ENCODE peak calls at places on chromosomes 2 and 18, in seven cellular contexts. One of them, this sample, is unnamed.

GRCh38 chr2:54048117-54048785 is 67.2 kb upstream of the ACYP2 start:
- DNase-seq in HFF-Myc: no peak
- DNase-seq in dorsolateral prefrontal cortex: no peak
- DNase-seq in cardiac muscle cell: no peak
- DNase-seq in CD4-positive, alpha-beta memory T cell: no peak
- DNase-seq in spleen: no peak
- DNase-seq in suprapubic skin: no peak
- DNase-seq in this sample: no peak

GRCh38 chr2:117825437-117825836 is 10.9 kb downstream of the DDX18 start:
- DNase-seq in HFF-Myc: no peak
- DNase-seq in dorsolateral prefrontal cortex: no peak
- DNase-seq in cardiac muscle cell: no peak
- DNase-seq in CD4-positive, alpha-beta memory T cell: no peak
- DNase-seq in spleen: no peak
- DNase-seq in suprapubic skin: no peak
- DNase-seq in this sample: no peak

GRCh38 chr2:158841839-158842238 is 46.7 kb downstream of the DAPL1 start:
- DNase-seq in HFF-Myc: no peak
- DNase-seq in dorsolateral prefrontal cortex: no peak
- DNase-seq in cardiac muscle cell: peak; percentile 72
- DNase-seq in CD4-positive, alpha-beta memory T cell: no peak
- DNase-seq in spleen: no peak
- DNase-seq in suprapubic skin: no peak
- DNase-seq in this sample: no peak

GRCh38 chr18:74796928-74797576 is 199.4 kb downstream of the ZNF407 start:
- DNase-seq in HFF-Myc: no peak
- DNase-seq in dorsolateral prefrontal cortex: no peak
- DNase-seq in cardiac muscle cell: peak; percentile 50
- DNase-seq in CD4-positive, alpha-beta memory T cell: no peak
- DNase-seq in spleen: no peak
- DNase-seq in suprapubic skin: no peak
- DNase-seq in this sample: no peak

GRCh38 chr2:68605939-68606338 is 37.4 kb upstream of the PROKR1 start:
- DNase-seq in HFF-Myc: no peak
- DNase-seq in dorsolateral prefrontal cortex: no peak
- DNase-seq in cardiac muscle cell: no peak
- DNase-seq in CD4-positive, alpha-beta memory T cell: no peak
- DNase-seq in spleen: no peak
- DNase-seq in suprapubic skin: no peak
- DNase-seq in this sample: no peak

GRCh38 chr2:217724436-217724835 is 278.4 kb downstream of the TNS1 start:
- DNase-seq in HFF-Myc: no peak
- DNase-seq in dorsolateral prefrontal cortex: no peak
- DNase-seq in cardiac muscle cell: no peak
- DNase-seq in CD4-positive, alpha-beta memory T cell: no peak
- DNase-seq in spleen: no peak
- DNase-seq in suprapubic skin: peak; percentile 41
- DNase-seq in this sample: no peak

GRCh38 chr2:195486987-195487644 is 169.9 kb upstream of the SLC39A10 start:
- DNase-seq in HFF-Myc: no peak
- DNase-seq in dorsolateral prefrontal cortex: no peak
- DNase-seq in cardiac muscle cell: peak; percentile 73
- DNase-seq in CD4-positive, alpha-beta memory T cell: peak; percentile 32
- DNase-seq in spleen: no peak
- DNase-seq in suprapubic skin: no peak
- DNase-seq in this sample: peak; percentile 98

GRCh38 chr2:96203130-96204028 is 5.2 kb downstream of the STARD7 start:
- DNase-seq in HFF-Myc: no peak
- DNase-seq in dorsolateral prefrontal cortex: no peak
- DNase-seq in cardiac muscle cell: no peak
- DNase-seq in CD4-positive, alpha-beta memory T cell: no peak
- DNase-seq in spleen: no peak
- DNase-seq in suprapubic skin: no peak
- DNase-seq in this sample: no peak

GRCh38 chr2:128172191-128172590 is 81.2 kb downstream of the UGGT1 start:
- DNase-seq in HFF-Myc: no peak
- DNase-seq in dorsolateral prefrontal cortex: no peak
- DNase-seq in cardiac muscle cell: peak; percentile 18
- DNase-seq in CD4-positive, alpha-beta memory T cell: no peak
- DNase-seq in spleen: no peak
- DNase-seq in suprapubic skin: no peak
- DNase-seq in this sample: no peak

GRCh38 chr18:79348066-79348465 is 47.7 kb upstream of the NFATC1 start:
- DNase-seq in HFF-Myc: no peak
- DNase-seq in dorsolateral prefrontal cortex: no peak
- DNase-seq in cardiac muscle cell: no peak
- DNase-seq in CD4-positive, alpha-beta memory T cell: no peak
- DNase-seq in spleen: no peak
- DNase-seq in suprapubic skin: no peak
- DNase-seq in this sample: no peak

GRCh38 chr2:197711576-197711975 is 6.4 kb downstream of the MARS2 start:
- DNase-seq in HFF-Myc: no peak
- DNase-seq in dorsolateral prefrontal cortex: no peak
- DNase-seq in cardiac muscle cell: no peak
- DNase-seq in CD4-positive, alpha-beta memory T cell: no peak
- DNase-seq in spleen: no peak
- DNase-seq in suprapubic skin: no peak
- DNase-seq in this sample: no peak

GRCh38 chr18:2513616-2514015 is 57.7 kb downstream of the METTL4 start:
- DNase-seq in HFF-Myc: no peak
- DNase-seq in dorsolateral prefrontal cortex: no peak
- DNase-seq in cardiac muscle cell: no peak
- DNase-seq in CD4-positive, alpha-beta memory T cell: no peak
- DNase-seq in spleen: no peak
- DNase-seq in suprapubic skin: no peak
- DNase-seq in this sample: no peak

GRCh38 chr18:2512059-2512458 is 59.2 kb downstream of the METTL4 start:
- DNase-seq in HFF-Myc: no peak
- DNase-seq in dorsolateral prefrontal cortex: no peak
- DNase-seq in cardiac muscle cell: no peak
- DNase-seq in CD4-positive, alpha-beta memory T cell: no peak
- DNase-seq in spleen: no peak
- DNase-seq in suprapubic skin: no peak
- DNase-seq in this sample: no peak

GRCh38 chr18:2515908-2516625 is 55.2 kb downstream of the METTL4 start:
- DNase-seq in HFF-Myc: peak; percentile 88
- DNase-seq in dorsolateral prefrontal cortex: no peak
- DNase-seq in cardiac muscle cell: peak; percentile 83
- DNase-seq in CD4-positive, alpha-beta memory T cell: peak; percentile 47
- DNase-seq in spleen: no peak
- DNase-seq in suprapubic skin: no peak
- DNase-seq in this sample: peak; percentile 18

GRCh38 chr18:2518473-2518872 is 52.8 kb downstream of the METTL4 start:
- DNase-seq in HFF-Myc: no peak
- DNase-seq in dorsolateral prefrontal cortex: no peak
- DNase-seq in cardiac muscle cell: no peak
- DNase-seq in CD4-positive, alpha-beta memory T cell: no peak
- DNase-seq in spleen: no peak
- DNase-seq in suprapubic skin: no peak
- DNase-seq in this sample: no peak

DNA sequence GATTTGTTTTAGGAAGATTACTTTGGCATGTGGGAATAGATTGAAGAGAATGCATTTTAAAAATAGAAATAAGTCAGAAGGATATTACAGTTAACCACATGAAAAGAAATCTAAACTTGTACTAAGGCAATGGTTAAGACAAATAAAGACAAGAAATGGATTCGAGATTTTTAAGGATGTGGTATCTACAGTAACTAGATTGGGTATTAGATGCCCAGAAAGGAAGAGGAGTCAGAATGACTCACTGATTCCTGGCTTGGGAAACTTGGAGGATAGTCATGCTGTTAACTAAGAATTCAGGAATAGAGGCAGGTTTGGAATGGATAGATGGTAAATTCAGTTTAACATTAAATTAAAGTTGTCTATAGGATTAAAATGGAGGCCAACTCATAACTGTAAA is 55.9 kb downstream of the METTL4 start:
- DNase-seq in HFF-Myc: peak; percentile 63
- DNase-seq in dorsolateral prefrontal cortex: no peak
- DNase-seq in cardiac muscle cell: peak; percentile 72
- DNase-seq in CD4-positive, alpha-beta memory T cell: no peak
- DNase-seq in spleen: no peak
- DNase-seq in suprapubic skin: no peak
- DNase-seq in this sample: no peak
- H3K4me3 ChIP-seq in HFF-Myc: no peak overlapping the region
- H3K4me3 ChIP-seq in dorsolateral prefrontal cortex: no peak overlapping the region
- H3K4me3 ChIP-seq in cardiac muscle cell: no peak overlapping the region
- H3K4me3 ChIP-seq in CD4-positive, alpha-beta memory T cell: no peak overlapping the region
- H3K4me3 ChIP-seq in spleen: no peak overlapping the region
- H3K4me3 ChIP-seq in suprapubic skin: no peak overlapping the region
- H3K4me3 ChIP-seq in this sample: no peak overlapping the region

DNA sequence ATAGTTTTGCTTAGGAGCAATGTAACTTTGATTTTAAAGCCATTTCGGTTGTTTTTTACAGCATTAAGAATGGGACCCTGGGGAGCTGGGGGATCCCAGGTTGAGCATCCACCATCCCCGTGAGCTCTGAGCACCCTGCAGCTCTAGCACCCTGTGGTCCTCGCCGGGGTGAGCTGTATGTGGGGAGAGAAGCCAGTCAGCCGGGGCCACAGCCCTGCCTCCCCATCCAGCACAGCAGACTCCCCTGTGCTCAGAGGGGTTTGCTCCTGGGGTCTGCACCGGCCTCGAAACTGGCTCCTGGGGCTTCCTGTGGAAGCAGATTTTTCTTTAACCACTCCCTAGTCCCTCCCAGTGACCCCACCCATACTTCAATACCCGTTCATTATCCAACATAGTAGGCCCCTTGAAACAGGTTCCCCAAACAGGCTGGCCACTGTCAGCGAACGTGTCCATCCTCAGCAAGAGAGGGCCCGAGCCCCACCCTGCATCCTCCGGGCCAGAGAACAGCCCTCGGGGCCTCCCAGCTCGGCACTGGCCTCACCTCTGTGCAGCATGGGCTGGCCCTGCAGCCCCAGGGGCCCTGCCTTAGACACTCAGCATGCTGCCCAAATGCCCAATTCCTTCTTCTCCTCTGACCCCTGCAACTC is 1.2 kb downstream of the COL6A3 start:
- DNase-seq in HFF-Myc: no peak
- DNase-seq in dorsolateral prefrontal cortex: no peak
- DNase-seq in cardiac muscle cell: no peak
- DNase-seq in CD4-positive, alpha-beta memory T cell: no peak
- DNase-seq in spleen: no peak
- DNase-seq in suprapubic skin: no peak
- DNase-seq in this sample: no peak
- H3K4me3 ChIP-seq in HFF-Myc: peak overlapping the region; percentile 82
- H3K4me3 ChIP-seq in dorsolateral prefrontal cortex: no peak overlapping the region
- H3K4me3 ChIP-seq in cardiac muscle cell: no peak overlapping the region
- H3K4me3 ChIP-seq in CD4-positive, alpha-beta memory T cell: no peak overlapping the region
- H3K4me3 ChIP-seq in spleen: peak overlapping the region; percentile 54
- H3K4me3 ChIP-seq in suprapubic skin: peak overlapping the region; percentile 49
- H3K4me3 ChIP-seq in this sample: no peak overlapping the region

GRCh38 chr18:319745-320144 is 51.9 kb upstream of the THOC1 start:
- DNase-seq in HFF-Myc: no peak
- DNase-seq in dorsolateral prefrontal cortex: no peak
- DNase-seq in cardiac muscle cell: no peak
- DNase-seq in CD4-positive, alpha-beta memory T cell: no peak
- DNase-seq in spleen: no peak
- DNase-seq in suprapubic skin: no peak
- DNase-seq in this sample: no peak
- H3K4me3 ChIP-seq in HFF-Myc: no peak overlapping the region
- H3K4me3 ChIP-seq in dorsolateral prefrontal cortex: no peak overlapping the region
- H3K4me3 ChIP-seq in cardiac muscle cell: no peak overlapping the region
- H3K4me3 ChIP-seq in CD4-positive, alpha-beta memory T cell: no peak overlapping the region
- H3K4me3 ChIP-seq in spleen: no peak overlapping the region
- H3K4me3 ChIP-seq in suprapubic skin: no peak overlapping the region
- H3K4me3 ChIP-seq in this sample: no peak overlapping the region

GRCh38 chr2:42324949-42325348 is 36.1 kb downstream of the COX7A2L start:
- DNase-seq in HFF-Myc: no peak
- DNase-seq in dorsolateral prefrontal cortex: no peak
- DNase-seq in cardiac muscle cell: no peak
- DNase-seq in CD4-positive, alpha-beta memory T cell: no peak
- DNase-seq in spleen: no peak
- DNase-seq in suprapubic skin: no peak
- DNase-seq in this sample: no peak
- H3K4me3 ChIP-seq in HFF-Myc: no peak overlapping the region
- H3K4me3 ChIP-seq in dorsolateral prefrontal cortex: no peak overlapping the region
- H3K4me3 ChIP-seq in cardiac muscle cell: no peak overlapping the region
- H3K4me3 ChIP-seq in CD4-positive, alpha-beta memory T cell: no peak overlapping the region
- H3K4me3 ChIP-seq in spleen: no peak overlapping the region
- H3K4me3 ChIP-seq in suprapubic skin: no peak overlapping the region
- H3K4me3 ChIP-seq in this sample: no peak overlapping the region

GRCh38 chr18:77098554-77099174 is 33.9 kb downstream of the MBP start:
- DNase-seq in HFF-Myc: no peak
- DNase-seq in dorsolateral prefrontal cortex: no peak
- DNase-seq in cardiac muscle cell: no peak
- DNase-seq in CD4-positive, alpha-beta memory T cell: no peak
- DNase-seq in spleen: no peak
- DNase-seq in suprapubic skin: peak; percentile 68
- DNase-seq in this sample: no peak

GRCh38 chr18:77096031-77096371 is 36.6 kb downstream of the MBP start:
- DNase-seq in HFF-Myc: no peak
- DNase-seq in dorsolateral prefrontal cortex: no peak
- DNase-seq in cardiac muscle cell: no peak
- DNase-seq in CD4-positive, alpha-beta memory T cell: no peak
- DNase-seq in spleen: no peak
- DNase-seq in suprapubic skin: no peak
- DNase-seq in this sample: no peak

GRCh38 chr18:77096936-77097886 is 35.4 kb downstream of the MBP start:
- DNase-seq in HFF-Myc: no peak
- DNase-seq in dorsolateral prefrontal cortex: no peak
- DNase-seq in cardiac muscle cell: no peak
- DNase-seq in CD4-positive, alpha-beta memory T cell: no peak
- DNase-seq in spleen: no peak
- DNase-seq in suprapubic skin: peak; percentile 61
- DNase-seq in this sample: no peak

GRCh38 chr18:77099501-77100370 is 32.8 kb downstream of the MBP start:
- DNase-seq in HFF-Myc: no peak
- DNase-seq in dorsolateral prefrontal cortex: no peak
- DNase-seq in cardiac muscle cell: no peak
- DNase-seq in CD4-positive, alpha-beta memory T cell: peak; percentile 66
- DNase-seq in spleen: no peak
- DNase-seq in suprapubic skin: peak; percentile 73
- DNase-seq in this sample: peak; percentile 83

GRCh38 chr18:77098033-77098432 is 34.5 kb downstream of the MBP start:
- DNase-seq in HFF-Myc: no peak
- DNase-seq in dorsolateral prefrontal cortex: no peak
- DNase-seq in cardiac muscle cell: peak; percentile 30
- DNase-seq in CD4-positive, alpha-beta memory T cell: no peak
- DNase-seq in spleen: no peak
- DNase-seq in suprapubic skin: peak; percentile 11
- DNase-seq in this sample: no peak
- H3K4me3 ChIP-seq in HFF-Myc: no peak overlapping the region
- H3K4me3 ChIP-seq in dorsolateral prefrontal cortex: no peak overlapping the region
- H3K4me3 ChIP-seq in cardiac muscle cell: no peak overlapping the region
- H3K4me3 ChIP-seq in CD4-positive, alpha-beta memory T cell: no peak overlapping the region
- H3K4me3 ChIP-seq in spleen: no peak overlapping the region
- H3K4me3 ChIP-seq in suprapubic skin: no peak overlapping the region
- H3K4me3 ChIP-seq in this sample: no peak overlapping the region

DNA sequence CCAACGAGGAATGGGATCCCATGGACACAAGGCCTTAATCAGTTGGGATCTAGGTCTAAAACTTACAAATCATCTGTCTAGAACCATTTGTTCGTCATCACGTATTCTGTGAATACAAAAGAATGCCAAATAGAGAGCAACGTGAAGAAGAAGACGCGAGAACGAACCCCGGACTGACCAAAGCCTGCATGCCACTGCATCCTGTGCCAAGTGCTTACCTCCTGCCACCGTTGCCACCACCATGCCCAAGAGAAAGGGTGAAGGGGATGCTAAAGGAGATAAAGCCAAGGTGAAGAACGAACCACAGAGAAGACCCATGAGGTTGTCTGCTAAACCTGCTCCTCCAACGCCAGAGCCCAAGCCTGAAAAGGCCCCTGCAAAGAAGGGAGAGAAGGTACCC is 30.2 kb downstream of the ITSN2 start:
- DNase-seq in HFF-Myc: no peak
- DNase-seq in dorsolateral prefrontal cortex: no peak
- DNase-seq in cardiac muscle cell: no peak
- DNase-seq in CD4-positive, alpha-beta memory T cell: no peak
- DNase-seq in spleen: no peak
- DNase-seq in suprapubic skin: no peak
- DNase-seq in this sample: no peak
- H3K4me3 ChIP-seq in HFF-Myc: no peak overlapping the region
- H3K4me3 ChIP-seq in dorsolateral prefrontal cortex: no peak overlapping the region
- H3K4me3 ChIP-seq in cardiac muscle cell: no peak overlapping the region
- H3K4me3 ChIP-seq in CD4-positive, alpha-beta memory T cell: no peak overlapping the region
- H3K4me3 ChIP-seq in spleen: no peak overlapping the region
- H3K4me3 ChIP-seq in suprapubic skin: no peak overlapping the region
- H3K4me3 ChIP-seq in this sample: no peak overlapping the region